ENCODE peak calls at places on chromosomes 13 and 19, in eight cellular contexts. R is GM23338; T is GM23248; J is thoracic aorta; N is CD4-positive, CD25-positive, alpha-beta regulatory T cell; Q is tibial nerve; F is cardiac muscle cell; D is right cardiac atrium. K is an unnamed sample. For H3K4me1, the result is how much of the 10 kb centered on the place peaks cover.

GRCh38 chr13:110643768-110644421 is 28.6 kb downstream of the NAXD start:
- DNase-seq in R (no peak), T (no peak), J (no peak), N (no peak), Q (no peak), F (no peak), D (no peak), K (no peak)

GRCh38 chr13:96214804-96215445 is 125.0 kb downstream of the HS6ST3 start:
- DNase-seq in R (no peak), T (no peak), J (no peak), N (no peak), Q (no peak), F (peak), D (no peak), K (peak)

GRCh38 chr13:111210945-111211469 is 95.9 kb downstream of the ARHGEF7 start:
- DNase-seq in R (no peak), T (no peak), J (no peak), N (no peak), Q (no peak), F (no peak), D (no peak), K (no peak)

GRCh38 chr19:42010245-42011126 is 16.5 kb upstream of the ATP1A3 start:
- DNase-seq in R (no peak), T (peak), J (no peak), N (no peak), Q (no peak), F (peak), D (no peak), K (no peak)

GRCh38 chr13:112679381-112679780 is 10.5 kb upstream of the ATP11A start:
- DNase-seq in R (no peak), T (no peak), J (no peak), N (no peak), Q (no peak), F (no peak), D (no peak), K (no peak)

GRCh38 chr13:50016421-50016820 is 1.2 kb downstream of the KCNRG start:
- DNase-seq in R (no peak), T (no peak), J (no peak), N (no peak), Q (no peak), F (peak), D (no peak), K (no peak)

GRCh38 chr13:41384749-41385503 is 72.4 kb upstream of the RGCC start:
- DNase-seq in R (peak), T (peak), J (no peak), N (no peak), Q (no peak), F (peak), D (no peak), K (peak)

GRCh38 chr19:28289294-28290063 is 923.5 kb downstream of the UQCRFS1 start:
- DNase-seq in R (no peak), T (peak), J (no peak), N (no peak), Q (no peak), F (peak), D (no peak), K (no peak)

DNA sequence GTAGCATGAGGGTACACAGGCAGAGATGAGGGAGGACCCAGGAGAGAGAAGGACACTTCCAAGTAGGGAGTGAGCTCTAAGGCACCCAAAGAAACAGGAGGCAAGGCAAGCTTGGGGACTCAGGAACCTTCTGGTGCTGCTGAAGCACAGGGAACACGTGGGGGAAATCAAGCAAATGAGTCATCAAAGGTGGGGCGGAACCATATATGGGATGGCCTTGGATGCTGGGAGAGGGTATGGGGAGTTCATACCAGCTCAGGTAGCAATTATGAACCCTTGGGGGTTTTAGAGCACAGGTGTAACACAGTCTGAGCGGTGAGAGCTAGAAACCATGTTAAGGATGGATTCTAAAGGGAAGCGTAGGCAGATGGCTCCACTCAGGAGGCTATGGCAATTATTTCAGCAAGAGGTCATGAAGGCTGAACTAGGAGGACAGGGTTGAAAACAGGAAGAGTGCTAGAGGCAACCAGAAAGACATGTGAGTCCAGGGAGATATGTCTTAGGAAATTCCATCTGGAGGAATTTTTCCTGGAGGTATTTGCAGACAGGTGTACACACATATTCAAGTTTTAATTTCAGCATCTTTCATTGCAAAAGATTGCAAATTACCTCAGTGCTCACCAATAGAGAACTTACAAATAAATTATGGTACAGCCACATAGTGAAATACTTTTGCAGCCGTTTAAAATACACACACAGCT is 77.1 kb downstream of the STARD13 start:
- DNase-seq in R (no peak), T (peak), J (no peak), N (no peak), Q (no peak), F (no peak), D (no peak), K (no peak)
- H3K4me1 ChIP-seq in R (under half), T (half or more), J (under half), N (under half), Q (half or more), F (under half), D (under half), K (under half)

DNA sequence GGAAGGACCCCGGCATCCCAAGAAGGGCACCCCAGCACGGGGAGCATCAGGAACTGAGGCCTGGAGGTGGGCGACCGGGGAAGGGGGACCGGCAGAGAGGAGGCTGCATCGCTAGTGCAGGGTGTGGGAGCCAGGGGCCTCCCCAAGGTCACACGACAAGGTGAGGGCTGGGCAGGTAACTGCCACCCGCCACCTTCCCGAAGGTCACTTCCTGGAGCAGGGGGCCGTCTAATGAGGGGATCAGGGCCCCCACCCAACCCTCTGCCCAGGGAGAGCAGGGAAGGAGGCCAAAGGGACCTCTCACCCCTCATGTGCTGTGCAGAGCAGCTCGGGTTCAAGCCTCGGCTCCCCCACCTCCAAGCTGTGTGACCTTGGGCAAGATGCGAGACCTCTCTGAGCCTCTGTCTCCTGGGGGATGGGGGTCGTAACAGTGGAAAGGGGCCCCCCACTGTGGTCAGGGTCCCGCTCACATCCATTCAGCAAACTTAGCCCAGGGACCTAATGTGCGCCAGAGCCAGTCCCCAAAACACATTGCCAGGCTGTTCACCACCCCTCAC is 6.0 kb downstream of the ZBTB7A start:
- DNase-seq in R (no peak), T (no peak), J (no peak), N (no peak), Q (no peak), F (no peak), D (peak), K (no peak)
- H3K4me1 ChIP-seq in R (under half), T (half or more), J (half or more), N (half or more), Q (half or more), F (under half), D (under half), K (half or more)

GRCh38 chr19:33302974-33303790 is 848 bp upstream of the CEBPA start:
- DNase-seq in R (peak), T (peak), J (no peak), N (no peak), Q (no peak), F (peak), D (peak), K (peak)

GRCh38 chr19:33302175-33302973 is at the start of gene CEBPA:
- DNase-seq in R (peak), T (peak), J (no peak), N (peak), Q (peak), F (peak), D (peak), K (peak)

GRCh38 chr19:33300016-33300981 is 2.0 kb downstream of the CEBPA start:
- DNase-seq in R (no peak), T (no peak), J (no peak), N (no peak), Q (no peak), F (peak), D (peak), K (no peak)

GRCh38 chr19:33301011-33301899 is 1.1 kb downstream of the CEBPA start:
- DNase-seq in R (peak), T (peak), J (no peak), N (no peak), Q (no peak), F (peak), D (peak), K (peak)

DNA sequence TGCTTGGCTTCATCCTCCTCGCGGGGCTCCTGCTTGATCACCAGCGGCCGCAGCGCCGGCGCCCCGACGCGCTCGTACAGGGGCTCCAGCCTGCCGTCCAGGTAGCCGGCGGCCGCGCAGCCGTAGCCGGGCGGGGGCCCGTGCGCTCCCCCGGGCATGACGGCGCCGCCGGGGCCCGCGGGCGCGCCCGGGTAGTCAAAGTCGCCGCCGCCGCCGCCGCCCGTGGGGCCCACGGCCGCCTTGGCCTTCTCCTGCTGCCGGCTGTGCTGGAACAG is 497 bp downstream of the CEBPA start:
- DNase-seq in R (peak), T (peak), J (no peak), N (no peak), Q (no peak), F (no peak), D (peak), K (no peak)
- H3K4me1 ChIP-seq in R (under half), T (under half), J (under half), N (under half), Q (under half), F (under half), D (under half), K (under half)

DNA sequence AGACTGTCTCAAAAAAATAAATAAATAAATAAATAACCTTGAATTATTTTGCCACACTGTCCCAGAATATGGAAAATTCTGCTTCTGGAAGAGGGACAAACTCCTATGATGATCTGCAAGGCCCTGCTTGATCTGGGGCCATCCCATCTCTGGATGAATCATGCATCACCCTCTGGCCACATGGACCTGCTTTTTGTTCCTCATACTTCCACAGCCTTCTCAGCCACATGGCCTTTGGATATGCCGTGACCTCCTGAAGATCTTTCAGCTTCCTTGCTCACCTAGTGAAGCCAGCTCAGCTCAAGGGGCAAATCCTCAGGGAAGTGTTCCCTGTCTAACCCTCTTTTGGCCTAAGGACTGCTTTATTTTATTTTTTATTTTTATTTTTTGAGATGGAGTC is 10.3 kb downstream of the IER2 start:
- DNase-seq in R (no peak), T (peak), J (no peak), N (no peak), Q (no peak), F (peak), D (no peak), K (peak)
- H3K4me1 ChIP-seq in R (half or more), T (half or more), J (under half), N (half or more), Q (half or more), F (under half), D (under half), K (half or more)

DNA sequence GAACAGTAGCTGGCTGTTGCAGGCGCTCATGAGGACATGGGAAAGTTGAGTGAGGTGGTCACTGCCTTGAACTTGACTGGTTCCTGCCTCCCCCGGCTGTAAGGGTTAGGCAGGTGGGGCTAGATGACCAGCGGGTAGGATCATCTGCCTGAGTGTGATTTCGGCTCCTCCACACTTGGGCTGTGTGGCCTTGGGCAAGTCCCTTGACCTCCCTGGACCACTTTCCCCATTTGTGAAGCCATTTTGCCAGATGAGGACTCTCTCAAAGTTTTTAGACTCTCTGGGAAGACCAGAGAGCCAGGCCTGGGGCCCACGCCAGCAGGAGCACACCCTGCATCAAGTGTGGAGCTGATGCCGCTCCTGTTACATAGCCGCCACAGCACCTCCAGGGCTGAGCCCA is 9.5 kb downstream of the PPP1R37 start:
- DNase-seq in R (no peak), T (no peak), J (no peak), N (no peak), Q (no peak), F (no peak), D (no peak), K (no peak)
- H3K4me1 ChIP-seq in R (under half), T (under half), J (under half), N (under half), Q (half or more), F (under half), D (under half), K (under half)

GRCh38 chr19:16087940-16088339 is 11.6 kb downstream of the TPM4 start:
- DNase-seq in R (no peak), T (no peak), J (no peak), N (no peak), Q (no peak), F (no peak), D (no peak), K (no peak)

GRCh38 chr19:16091546-16092475 is 15.5 kb downstream of the TPM4 start:
- DNase-seq in R (no peak), T (no peak), J (no peak), N (no peak), Q (no peak), F (no peak), D (no peak), K (peak)

GRCh38 chr19:16085115-16085514 is 8.8 kb downstream of the TPM4 start:
- DNase-seq in R (no peak), T (peak), J (no peak), N (no peak), Q (no peak), F (peak), D (no peak), K (no peak)

GRCh38 chr19:16088985-16089846 is 12.9 kb downstream of the TPM4 start:
- DNase-seq in R (no peak), T (no peak), J (no peak), N (no peak), Q (no peak), F (no peak), D (no peak), K (no peak)

DNA sequence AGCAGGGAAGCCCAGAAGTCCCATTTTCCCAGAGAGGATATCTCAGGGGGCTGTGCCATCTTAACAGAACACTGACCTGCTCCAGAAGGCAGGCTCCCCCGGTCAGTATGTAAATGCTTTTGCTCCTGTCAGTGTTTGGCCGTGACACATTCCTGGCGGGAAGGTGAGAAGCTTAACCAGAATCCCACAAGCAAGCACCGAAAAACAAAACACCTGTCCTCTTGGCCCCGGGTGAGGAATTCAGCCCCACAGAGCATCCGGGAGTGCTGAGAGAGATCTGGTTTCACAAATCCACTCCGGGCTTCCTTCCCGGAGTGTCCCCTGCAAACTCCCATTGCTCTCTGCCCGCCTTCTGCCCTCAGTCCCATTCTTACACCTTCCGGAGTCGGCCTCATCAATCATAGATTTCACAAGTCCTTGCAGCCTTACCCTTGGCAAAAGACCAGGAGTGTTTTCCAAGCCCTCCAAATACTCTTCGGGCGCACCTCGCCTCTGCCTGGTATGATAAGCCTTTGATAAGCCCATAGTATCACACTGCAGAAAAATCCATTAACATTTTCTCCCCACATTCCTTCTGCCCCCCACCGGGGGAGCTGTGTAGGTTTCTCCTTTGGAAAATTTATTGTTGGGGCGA is 12.2 kb downstream of the TPM4 start:
- DNase-seq in R (no peak), T (no peak), J (no peak), N (no peak), Q (no peak), F (peak), D (no peak), K (no peak)
- H3K4me1 ChIP-seq in R (under half), T (under half), J (under half), N (under half), Q (half or more), F (under half), D (under half), K (half or more)